ENCODE peak calls at places on chromosomes 4 and X, in eight cellular contexts. F is pancreas; L is astrocyte; B is CD8-positive, alpha-beta memory T cell; J is CD8-positive, alpha-beta T cell; A is uterus; S is breast epithelium; H is heart right ventricle. E is an unnamed sample.

GRCh38 chr4:1900624-1901023 is 29.4 kb downstream of the NSD2 start:
- DNase-seq in J (no peak), H (no peak), A (no peak), S (no peak), F (no peak), L (no peak), B (no peak), E (no peak)

GRCh38 chrX:136028383-136028984 is 43.2 kb downstream of the SLC9A6 start:
- DNase-seq in J (no peak), F (no peak), H (no peak), B (no peak), L (peak; percentile 50), S (no peak), A (no peak), E (no peak)

GRCh38 chr4:14965071-14965470 is 37.2 kb upstream of the CPEB2 start:
- DNase-seq in J (no peak), F (no peak), S (no peak), A (no peak), B (no peak), L (no peak), H (no peak), E (no peak)

GRCh38 chr4:137531951-137532868 is at the start of gene PCDH18:
- DNase-seq in A (peak; percentile 95), J (no peak), B (no peak), L (peak; percentile 96), S (peak; percentile 64), F (peak; percentile 12), H (peak; percentile 75), E (peak; percentile 83)

GRCh38 chr4:8559011-8559410 is 21.2 kb upstream of the GPR78 start:
- DNase-seq in J (no peak), A (no peak), L (no peak), B (no peak), S (no peak), H (no peak), F (no peak), E (no peak)

GRCh38 chrX:136710324-136710951 is 62.5 kb downstream of the CD40LG start:
- DNase-seq in F (no peak), S (no peak), H (no peak), B (no peak), L (no peak), J (no peak), A (no peak), E (no peak)

GRCh38 chr4:66178901-66179300 is 508.6 kb upstream of the EPHA5 start:
- DNase-seq in F (no peak), A (no peak), L (peak; percentile 74), B (no peak), S (no peak), H (no peak), J (no peak), E (no peak)

GRCh38 chrX:2703991-2704369 is 12.9 kb downstream of the CD99 start:
- DNase-seq in A (peak; percentile 33), J (no peak), F (no peak), H (peak; percentile 44), S (no peak), L (peak; percentile 76), B (no peak), E (no peak)

GRCh38 chr4:168550071-168550766 is 53.4 kb downstream of the PALLD start:
- DNase-seq in H (no peak), S (no peak), L (peak; percentile 42), F (no peak), J (no peak), B (no peak), A (no peak), E (no peak)

GRCh38 chrX:119150163-119151135 is 22.8 kb upstream of the KIAA1210 start:
- DNase-seq in B (no peak), A (no peak), F (no peak), L (no peak), S (no peak), H (peak; percentile 9), J (no peak), E (no peak)

GRCh38 chr4:98641906-98642668 is 16.3 kb downstream of the TSPAN5 start:
- DNase-seq in A (no peak), B (no peak), J (no peak), F (no peak), H (no peak), L (no peak), S (no peak), E (no peak)

GRCh38 chr4:98641393-98641792 is 17.0 kb downstream of the TSPAN5 start:
- DNase-seq in A (no peak), F (no peak), H (no peak), S (no peak), L (no peak), B (no peak), J (no peak), E (no peak)

GRCh38 chr4:98639523-98639922 is 18.9 kb downstream of the TSPAN5 start:
- DNase-seq in B (no peak), A (no peak), S (no peak), L (no peak), H (no peak), F (no peak), J (no peak), E (no peak)

GRCh38 chr4:98639108-98639507 is 19.3 kb downstream of the TSPAN5 start:
- DNase-seq in B (no peak), F (no peak), A (no peak), J (no peak), L (no peak), H (no peak), S (no peak), E (no peak)

GRCh38 chr4:98638661-98639060 is 19.8 kb downstream of the TSPAN5 start:
- DNase-seq in H (no peak), A (no peak), L (peak; percentile 65), S (no peak), F (no peak), B (no peak), J (no peak), E (no peak)
- H3K4me1 ChIP-seq in H (no peaks in the 10 kb centered on the region), A (peaks cover 4% of the 10 kb centered on the region), L (peaks cover 25% of the 10 kb centered on the region), S (no peaks in the 10 kb centered on the region), F (no peaks in the 10 kb centered on the region), B (peaks cover 30% of the 10 kb centered on the region), J (peaks cover 5% of the 10 kb centered on the region), E (no peaks in the 10 kb centered on the region)

DNA sequence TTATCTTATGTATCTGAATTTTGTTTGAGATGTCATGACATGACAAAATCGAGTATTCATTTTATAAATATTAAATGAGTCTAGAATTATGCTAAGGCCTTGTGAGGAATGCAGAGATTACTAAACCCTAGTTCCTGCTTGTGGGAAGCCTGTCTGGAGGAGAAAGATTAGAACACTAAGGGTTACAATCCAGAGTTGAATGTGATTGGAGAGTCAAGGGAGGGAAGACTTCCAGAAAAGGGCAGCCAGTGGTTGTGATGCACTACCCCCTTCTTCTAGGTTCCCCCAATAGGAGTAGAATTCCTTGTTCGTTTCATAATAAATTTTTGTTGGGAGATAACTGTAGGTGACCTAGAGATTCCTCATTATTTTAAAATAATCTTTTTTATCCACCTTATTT is 141.1 kb downstream of the AFF1 start:
- DNase-seq in B (no peak), J (no peak), H (no peak), A (no peak), S (no peak), F (no peak), L (no peak), E (no peak)
- H3K4me1 ChIP-seq in B (peaks cover 18% of the 10 kb centered on the region), J (peaks cover 18% of the 10 kb centered on the region), H (peaks cover 91% of the 10 kb centered on the region), A (no peaks in the 10 kb centered on the region), S (peaks cover 8% of the 10 kb centered on the region), F (peaks cover 11% of the 10 kb centered on the region), L (peaks cover 7% of the 10 kb centered on the region), E (peaks cover 40% of the 10 kb centered on the region)

GRCh38 chr4:140089216-140089615 is 64.8 kb downstream of the MAML3 start:
- DNase-seq in A (no peak), J (no peak), S (no peak), H (no peak), L (no peak), F (no peak), B (no peak), E (no peak)
- H3K4me1 ChIP-seq in A (peaks cover 11% of the 10 kb centered on the region), J (peaks cover 14% of the 10 kb centered on the region), S (no peaks in the 10 kb centered on the region), H (peaks cover 26% of the 10 kb centered on the region), L (peaks cover 43% of the 10 kb centered on the region), F (peaks cover 6% of the 10 kb centered on the region), B (peaks cover 6% of the 10 kb centered on the region), E (peaks cover 17% of the 10 kb centered on the region)

GRCh38 chr4:26866781-26867180 is 6.1 kb downstream of the STIM2 start:
- DNase-seq in A (no peak), F (no peak), S (no peak), L (no peak), J (no peak), H (no peak), B (no peak), E (no peak)
- H3K4me1 ChIP-seq in A (no peaks in the 10 kb centered on the region), F (peaks cover 12% of the 10 kb centered on the region), S (no peaks in the 10 kb centered on the region), L (no peaks in the 10 kb centered on the region), J (peaks cover 86% of the 10 kb centered on the region), H (peaks cover 35% of the 10 kb centered on the region), B (peaks cover 82% of the 10 kb centered on the region), E (peaks cover 5% of the 10 kb centered on the region)

GRCh38 chr4:158581161-158581560 is 59.5 kb downstream of the RXFP1 start:
- DNase-seq in S (no peak), F (no peak), J (no peak), H (no peak), B (no peak), L (peak; percentile 5), A (no peak), E (no peak)

GRCh38 chr4:158590219-158590618 is 68.5 kb downstream of the RXFP1 start:
- DNase-seq in S (no peak), F (no peak), H (no peak), B (no peak), J (no peak), L (no peak), A (no peak), E (no peak)

GRCh38 chr4:158588285-158588684 is 66.6 kb downstream of the RXFP1 start:
- DNase-seq in J (no peak), B (no peak), S (no peak), F (no peak), A (no peak), H (no peak), L (no peak), E (no peak)

GRCh38 chr4:158588777-158589176 is 67.1 kb downstream of the RXFP1 start:
- DNase-seq in S (no peak), H (no peak), A (no peak), F (no peak), L (no peak), B (no peak), J (no peak), E (no peak)

GRCh38 chr4:158586881-158587280 is 65.2 kb downstream of the RXFP1 start:
- DNase-seq in S (no peak), H (no peak), J (no peak), A (no peak), B (no peak), F (no peak), L (no peak), E (no peak)
- H3K4me1 ChIP-seq in S (no peaks in the 10 kb centered on the region), H (no peaks in the 10 kb centered on the region), J (no peaks in the 10 kb centered on the region), A (no peaks in the 10 kb centered on the region), B (no peaks in the 10 kb centered on the region), F (no peaks in the 10 kb centered on the region), L (no peaks in the 10 kb centered on the region), E (no peaks in the 10 kb centered on the region)

E was measured in BE2C.